ENCODE peak calls at places on chromosome 7, in four cellular contexts. E is lower lobe of right lung, W is cardiac fibroblast, U is cardiac muscle cell. J is an unnamed sample.

GRCh38 chr7:13745530-13745929 is 243.9 kb downstream of the ETV1 start:
- DNase-seq in E (no peak), W (no peak), U (no peak), J (no peak)

GRCh38 chr7:6203381-6203780 is 69.0 kb downstream of the CYTH3 start:
- DNase-seq in E (no peak), U (no peak), W (no peak), J (no peak)

GRCh38 chr7:24580283-24580946 is 7.2 kb downstream of the PALS2 start:
- DNase-seq in U (no peak), E (no peak), W (no peak), J (no peak)

GRCh38 chr7:135943266-135943889 is 33.8 kb downstream of the MTPN start:
- DNase-seq in W (peak), U (no peak), E (no peak), J (no peak)

GRCh38 chr7:105896407-105896842 is 20.0 kb upstream of the ATXN7L1 start:
- DNase-seq in E (peak), U (no peak), W (no peak), J (no peak)

GRCh38 chr7:73519867-73520672 is 2.0 kb downstream of the BAZ1B start:
- DNase-seq in W (peak), U (peak), E (peak), J (no peak)

GRCh38 chr7:27103489-27104226 is 1.2 kb upstream of the HOXA2 start:
- DNase-seq in U (no peak), E (no peak), W (no peak), J (no peak)

GRCh38 chr7:115910541-115911164 is 119.9 kb downstream of the TFEC start:
- DNase-seq in W (peak), E (no peak), U (peak), J (no peak)

GRCh38 chr7:138527746-138528223 is 67.7 kb downstream of the TRIM24 start:
- DNase-seq in U (peak), E (no peak), W (peak), J (no peak)

GRCh38 chr7:15685358-15686181 is 913 bp downstream of the MEOX2 start:
- DNase-seq in E (peak), W (peak), U (peak), J (no peak)

GRCh38 chr7:113806633-113807327 is 112.0 kb downstream of the PPP1R3A start:
- DNase-seq in W (no peak), U (no peak), E (no peak), J (no peak)

GRCh38 chr7:155787171-155787851 is 25.0 kb downstream of the SHH start:
- DNase-seq in E (no peak), W (peak), U (peak), J (no peak)

GRCh38 chr7:140235114-140235513 is 58.3 kb upstream of the KDM7A start:
- DNase-seq in U (no peak), E (no peak), W (no peak), J (no peak)

GRCh38 chr7:140217750-140218501 is 41.1 kb upstream of the KDM7A start:
- DNase-seq in U (no peak), W (no peak), E (no peak), J (no peak)

GRCh38 chr7:30249986-30250774 is 34.2 kb upstream of the ZNRF2 start:
- DNase-seq in E (no peak), U (no peak), W (no peak), J (no peak)

GRCh38 chr7:31935115-31935514 is 135.1 kb downstream of the PDE1C start:
- DNase-seq in U (no peak), E (no peak), W (no peak), J (no peak)

GRCh38 chr7:121398246-121398645 is 2.1 kb upstream of the FAM3C start:
- DNase-seq in U (no peak), W (no peak), E (no peak), J (no peak)

DNA sequence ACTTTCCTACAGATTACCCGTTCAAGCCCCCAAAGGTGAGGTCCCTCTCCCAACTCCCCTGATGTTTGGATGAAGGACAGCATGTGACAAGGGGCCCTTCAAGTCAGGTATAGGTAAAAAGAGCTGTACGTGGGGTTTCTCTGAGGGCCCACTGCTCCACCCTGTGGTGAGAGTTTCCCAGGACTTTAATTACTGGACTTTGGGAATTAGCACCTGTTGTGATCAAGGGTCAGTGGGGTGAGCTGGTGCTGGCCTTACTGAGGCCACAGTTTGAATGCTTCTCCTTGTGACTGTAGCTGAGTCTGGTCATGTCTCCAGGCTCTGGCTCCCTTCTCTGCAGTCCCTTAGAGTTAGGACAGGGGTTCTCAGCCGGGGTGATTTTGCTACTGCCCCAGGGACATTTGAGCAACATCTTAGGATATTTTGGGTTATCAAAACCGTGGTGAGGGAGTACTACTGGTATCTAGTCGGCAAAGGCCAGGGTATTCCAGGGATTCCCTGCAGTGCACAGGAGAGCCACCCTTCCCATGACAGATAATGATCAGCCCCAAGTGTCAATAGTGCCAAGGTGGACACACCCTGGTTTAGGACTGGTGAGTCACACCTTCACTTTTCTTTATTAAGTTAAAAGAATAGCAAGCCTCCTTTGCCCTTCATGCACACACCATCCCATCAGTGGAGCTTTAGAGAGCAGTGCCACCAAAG is 16.9 kb downstream of the UBE2D4 start:
- DNase-seq in E (no peak), W (no peak), U (no peak), J (no peak)
- TF ChIP-seq CTCF in E (no peak), W (no peak), U (peak), J (no peak)

GRCh38 chr7:146054909-146055308 is 61.7 kb upstream of the CNTNAP2 start:
- DNase-seq in U (no peak), E (no peak), W (no peak), J (no peak)
- TF ChIP-seq CTCF in U (no peak), E (no peak), W (no peak), J (no peak)

GRCh38 chr7:71077743-71078476 is 54.0 kb upstream of the GALNT17 start:
- DNase-seq in E (no peak), U (no peak), W (no peak), J (no peak)
- TF ChIP-seq CTCF in E (no peak), U (no peak), W (no peak), J (no peak)

GRCh38 chr7:127665922-127666321 is 13.9 kb downstream of the SND1 start:
- DNase-seq in E (no peak), U (no peak), W (no peak), J (no peak)

GRCh38 chr7:127671341-127671740 is 19.3 kb downstream of the SND1 start:
- DNase-seq in U (no peak), W (no peak), E (no peak), J (no peak)

GRCh38 chr7:127667017-127667670 is 15.2 kb downstream of the SND1 start:
- DNase-seq in W (peak), E (no peak), U (no peak), J (no peak)

GRCh38 chr7:127667751-127668530 is 15.9 kb downstream of the SND1 start:
- DNase-seq in E (no peak), U (no peak), W (no peak), J (no peak)

DNA sequence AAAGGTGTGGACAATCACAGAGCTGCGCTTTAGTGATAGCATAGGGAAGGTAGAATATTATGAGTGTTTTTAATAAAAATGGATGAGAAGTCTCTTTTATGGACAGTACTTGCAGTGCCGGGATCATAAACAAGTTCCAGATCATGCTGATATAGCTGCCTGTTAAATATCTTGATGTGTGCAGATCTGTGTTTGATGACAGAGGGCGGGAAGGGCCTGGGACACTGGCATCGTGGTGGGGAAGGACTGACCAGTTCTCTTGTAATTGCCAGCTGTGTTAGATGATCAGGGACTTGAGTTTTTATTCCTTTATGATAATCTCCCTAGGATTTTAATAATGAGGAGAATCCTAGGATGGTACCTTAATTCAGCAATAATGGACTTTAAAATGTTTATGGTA is 14.6 kb downstream of the SND1 start:
- DNase-seq in E (no peak), U (no peak), W (no peak), J (no peak)
- TF ChIP-seq CTCF in E (no peak), U (no peak), W (no peak), J (no peak)

DNA sequence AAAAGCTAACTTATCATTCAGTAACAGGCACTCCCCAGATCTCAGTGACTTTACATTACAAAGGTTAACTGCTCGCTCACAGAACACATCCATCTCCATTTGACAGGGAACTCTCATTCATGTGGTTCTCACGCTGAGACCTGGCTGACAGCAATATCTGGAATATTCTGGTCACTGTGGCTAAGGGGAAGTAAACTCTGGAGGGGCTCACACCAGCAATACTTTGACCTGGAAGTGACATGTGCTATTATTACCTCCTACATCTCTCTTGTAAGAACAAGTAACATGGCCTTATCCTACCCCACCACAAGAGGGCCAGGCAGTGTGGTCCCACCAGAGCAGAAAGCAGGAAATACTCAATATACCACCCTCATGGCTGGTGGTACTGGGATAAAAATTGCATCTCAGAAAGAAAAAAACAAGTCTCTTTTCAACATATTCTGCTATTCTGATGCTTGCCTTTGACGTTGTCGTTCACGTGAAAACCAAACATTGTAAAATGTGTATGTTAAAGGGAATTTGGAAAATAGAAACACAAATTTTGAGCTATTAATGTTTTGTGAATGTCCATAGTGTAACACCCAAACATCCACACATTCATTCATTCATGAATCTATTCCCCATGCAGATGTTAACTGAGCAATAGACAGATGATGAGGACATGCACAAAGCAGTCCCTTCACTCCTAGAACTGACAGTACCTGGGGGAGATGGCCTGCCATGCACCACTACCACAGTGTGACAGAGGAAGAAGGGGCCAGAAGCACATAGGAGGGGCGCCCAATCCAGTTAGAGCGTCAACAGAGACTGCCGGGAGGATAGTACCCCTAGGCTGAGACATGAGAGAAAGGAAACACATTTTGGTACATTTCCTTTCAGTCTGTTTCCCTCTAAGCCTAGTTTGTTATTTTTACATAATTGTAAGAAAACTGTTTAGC is 166.0 kb upstream of the SP4 start:
- DNase-seq in E (no peak), W (peak), U (peak), J (no peak)
- TF ChIP-seq CTCF in E (peak), W (peak), U (peak), J (no peak)

DNA sequence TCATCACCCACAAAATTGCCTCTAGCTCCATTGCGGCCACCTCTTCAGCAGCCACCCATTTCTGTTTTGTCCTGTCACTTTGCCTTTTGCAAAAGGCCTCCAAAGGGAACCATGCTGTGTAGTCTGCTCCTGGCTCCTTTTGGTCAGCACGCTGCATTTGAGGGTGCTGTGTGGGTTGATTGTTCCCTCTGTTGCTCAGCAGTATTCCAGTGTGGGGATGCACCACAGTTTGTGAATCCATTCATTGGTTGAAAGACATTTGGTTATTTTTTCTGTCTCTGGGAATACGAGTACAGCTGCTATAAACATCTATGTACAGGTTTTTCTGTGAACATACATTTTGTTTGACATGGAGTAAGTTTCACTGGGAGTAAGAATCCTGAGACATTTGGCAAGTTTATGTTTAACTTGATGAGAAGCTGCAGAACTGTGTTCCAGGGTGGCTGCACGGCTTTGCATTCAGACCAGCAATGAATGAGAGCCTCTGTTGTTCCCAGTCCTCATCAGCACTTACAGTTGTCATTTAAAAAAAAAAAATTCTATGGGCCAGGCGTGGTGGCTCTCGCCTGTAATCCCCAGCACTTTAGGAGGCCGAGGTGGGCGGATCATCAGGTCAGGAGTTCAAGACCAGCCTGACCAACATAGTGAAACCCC is 82.3 kb downstream of the UBE3C start:
- DNase-seq in E (no peak), W (no peak), U (no peak), J (no peak)
- TF ChIP-seq CTCF in E (no peak), W (no peak), U (no peak), J (no peak)

GRCh38 chr7:93231799-93232672 is at the start of gene VPS50:
- DNase-seq in U (peak), E (peak), W (peak), J (peak)
- TF ChIP-seq CTCF in U (no peak), E (no peak), W (no peak), J (peak)

GRCh38 chr7:44057181-44057848 is 8.1 kb downstream of the PGAM2 start:
- DNase-seq in E (no peak), W (no peak), U (no peak), J (no peak)

GRCh38 chr7:44059219-44060090 is 5.9 kb downstream of the PGAM2 start:
- DNase-seq in U (no peak), W (no peak), E (peak), J (peak)

GRCh38 chr7:44056681-44057080 is 8.7 kb downstream of the PGAM2 start:
- DNase-seq in E (no peak), U (no peak), W (no peak), J (no peak)

GRCh38 chr7:44058759-44059218 is 6.6 kb downstream of the PGAM2 start:
- DNase-seq in W (no peak), E (peak), U (no peak), J (peak)

DNA sequence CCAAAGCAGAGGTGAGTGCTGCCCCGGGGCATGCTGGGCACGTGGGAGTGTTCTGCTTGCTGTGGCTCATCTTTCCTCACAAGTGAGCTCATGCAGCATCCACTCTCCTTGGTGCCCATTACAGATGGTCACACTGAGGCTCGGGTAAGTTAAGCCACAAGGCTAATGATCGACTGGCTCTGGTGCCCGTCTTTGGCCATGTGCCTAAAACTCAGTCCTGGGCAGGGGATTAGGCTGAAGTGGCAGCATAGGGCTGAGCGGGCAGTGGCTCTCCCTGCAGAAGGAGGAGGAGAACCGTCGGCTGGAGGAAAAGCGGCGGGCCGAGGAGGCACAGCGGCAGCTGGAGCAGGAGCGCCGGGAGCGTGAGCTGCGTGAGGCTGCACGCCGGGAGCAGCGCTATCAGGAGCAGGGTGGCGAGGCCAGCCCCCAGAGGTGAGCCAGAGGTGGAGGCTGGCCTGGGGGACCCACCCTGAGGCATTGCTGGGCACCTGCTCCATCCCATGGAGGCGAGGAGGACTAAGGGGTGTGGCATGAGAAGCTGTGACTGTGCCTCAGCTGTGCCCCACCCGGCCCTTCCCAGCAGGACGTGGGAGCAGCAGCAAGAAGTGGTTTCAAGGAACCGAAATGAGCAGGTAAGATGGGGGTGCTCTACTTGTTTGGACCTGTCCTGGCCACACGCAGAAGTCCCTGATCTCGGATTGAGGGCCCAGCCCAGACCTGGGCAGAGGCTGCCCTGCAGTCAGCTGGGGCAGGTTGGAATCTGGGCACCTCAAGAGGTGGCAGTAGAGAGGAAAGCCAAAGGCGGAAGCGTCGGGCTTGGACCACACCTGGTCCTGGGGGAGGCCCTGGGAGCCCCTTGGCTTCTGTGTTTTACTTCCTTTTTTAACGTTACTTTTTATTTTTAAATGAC is 7.3 kb downstream of the PGAM2 start:
- DNase-seq in W (no peak), U (no peak), E (no peak), J (peak)
- TF ChIP-seq CTCF in W (no peak), U (no peak), E (no peak), J (no peak)

GRCh38 chr7:35712563-35713226 is 17.8 kb upstream of the HERPUD2 start:
- DNase-seq in W (no peak), U (no peak), E (no peak), J (no peak)

GRCh38 chr7:35714407-35714806 is 19.5 kb upstream of the HERPUD2 start:
- DNase-seq in E (no peak), U (no peak), W (no peak), J (no peak)

GRCh38 chr7:35716038-35716803 is 21.3 kb upstream of the HERPUD2 start:
- DNase-seq in W (peak), E (no peak), U (peak), J (no peak)

GRCh38 chr7:35717013-35717412 is 22.1 kb upstream of the HERPUD2 start:
- DNase-seq in U (no peak), W (no peak), E (no peak), J (no peak)

GRCh38 chr7:35714862-35715261 is 19.9 kb upstream of the HERPUD2 start:
- DNase-seq in U (no peak), E (no peak), W (no peak), J (no peak)
- TF ChIP-seq CTCF in U (no peak), E (no peak), W (no peak), J (no peak)

J was measured in breast epithelium.